ENCODE peak calls at places on chromosomes 16 and 17, in seven cellular contexts. One of them, this sample, is unnamed.

GRCh38 chr17:9199474-9200196 is 178.3 kb downstream of the NTN1 start:
- DNase-seq in cardiac muscle cell: no peak
- DNase-seq in HFF-Myc: no peak
- DNase-seq in AG10803: peak
- DNase-seq in uterus: no peak
- DNase-seq in osteocyte: no peak
- DNase-seq in fibroblast of lung: no peak
- DNase-seq in this sample: no peak

GRCh38 chr17:27612160-27612767 is 18.7 kb upstream of the LGALS9 start:
- DNase-seq in HFF-Myc: no peak
- DNase-seq in fibroblast of lung: no peak
- DNase-seq in cardiac muscle cell: no peak
- DNase-seq in uterus: no peak
- DNase-seq in osteocyte: no peak
- DNase-seq in AG10803: peak
- DNase-seq in this sample: no peak

GRCh38 chr17:61405047-61405685 is 5.5 kb downstream of the TBX2 start:
- DNase-seq in osteocyte: no peak
- DNase-seq in HFF-Myc: no peak
- DNase-seq in fibroblast of lung: peak
- DNase-seq in AG10803: no peak
- DNase-seq in uterus: peak
- DNase-seq in cardiac muscle cell: peak
- DNase-seq in this sample: peak

GRCh38 chr17:55267777-55268648 is 3.3 kb downstream of the HLF start:
- DNase-seq in cardiac muscle cell: no peak
- DNase-seq in osteocyte: no peak
- DNase-seq in AG10803: no peak
- DNase-seq in uterus: no peak
- DNase-seq in HFF-Myc: no peak
- DNase-seq in fibroblast of lung: no peak
- DNase-seq in this sample: no peak

GRCh38 chr16:12090162-12090552 is 113.6 kb downstream of the SNX29 start:
- DNase-seq in uterus: no peak
- DNase-seq in HFF-Myc: no peak
- DNase-seq in osteocyte: no peak
- DNase-seq in fibroblast of lung: no peak
- DNase-seq in AG10803: no peak
- DNase-seq in cardiac muscle cell: no peak
- DNase-seq in this sample: no peak

GRCh38 chr16:58196898-58197313 is 1.0 kb downstream of the CSNK2A2 start:
- DNase-seq in AG10803: peak
- DNase-seq in osteocyte: no peak
- DNase-seq in fibroblast of lung: peak
- DNase-seq in uterus: no peak
- DNase-seq in cardiac muscle cell: no peak
- DNase-seq in HFF-Myc: peak
- DNase-seq in this sample: no peak

GRCh38 chr17:27241346-27241946 is 52.5 kb upstream of the WSB1 start:
- DNase-seq in cardiac muscle cell: no peak
- DNase-seq in HFF-Myc: no peak
- DNase-seq in AG10803: peak
- DNase-seq in uterus: no peak
- DNase-seq in fibroblast of lung: no peak
- DNase-seq in osteocyte: no peak
- DNase-seq in this sample: no peak

GRCh38 chr17:57985675-57985974 is 2.4 kb downstream of the VEZF1 start:
- DNase-seq in HFF-Myc: no peak
- DNase-seq in cardiac muscle cell: no peak
- DNase-seq in AG10803: peak
- DNase-seq in fibroblast of lung: peak
- DNase-seq in uterus: no peak
- DNase-seq in osteocyte: no peak
- DNase-seq in this sample: no peak

GRCh38 chr17:59373879-59374495 is 42.5 kb downstream of the YPEL2 start:
- DNase-seq in osteocyte: no peak
- DNase-seq in HFF-Myc: no peak
- DNase-seq in cardiac muscle cell: no peak
- DNase-seq in fibroblast of lung: peak
- DNase-seq in AG10803: peak
- DNase-seq in uterus: peak
- DNase-seq in this sample: no peak

GRCh38 chr17:73834684-73835343 is 190.6 kb upstream of the SDK2 start:
- DNase-seq in AG10803: no peak
- DNase-seq in osteocyte: no peak
- DNase-seq in uterus: no peak
- DNase-seq in fibroblast of lung: no peak
- DNase-seq in cardiac muscle cell: no peak
- DNase-seq in HFF-Myc: no peak
- DNase-seq in this sample: no peak

GRCh38 chr17:79147791-79148506 is 73.3 kb downstream of the ENGASE start:
- DNase-seq in osteocyte: no peak
- DNase-seq in cardiac muscle cell: no peak
- DNase-seq in HFF-Myc: no peak
- DNase-seq in fibroblast of lung: no peak
- DNase-seq in uterus: no peak
- DNase-seq in AG10803: no peak
- DNase-seq in this sample: no peak

GRCh38 chr17:21291357-21291756 is 6.8 kb downstream of the MAP2K3 start:
- DNase-seq in fibroblast of lung: no peak
- DNase-seq in AG10803: no peak
- DNase-seq in cardiac muscle cell: no peak
- DNase-seq in osteocyte: no peak
- DNase-seq in uterus: no peak
- DNase-seq in HFF-Myc: no peak
- DNase-seq in this sample: no peak

GRCh38 chr17:29138184-29138955 is 41.8 kb downstream of the MYO18A start:
- DNase-seq in osteocyte: no peak
- DNase-seq in AG10803: no peak
- DNase-seq in cardiac muscle cell: no peak
- DNase-seq in fibroblast of lung: no peak
- DNase-seq in HFF-Myc: no peak
- DNase-seq in uterus: no peak
- DNase-seq in this sample: peak

GRCh38 chr17:2701161-2701995 is 10.2 kb downstream of the CLUH start:
- DNase-seq in AG10803: no peak
- DNase-seq in fibroblast of lung: no peak
- DNase-seq in uterus: peak
- DNase-seq in cardiac muscle cell: no peak
- DNase-seq in HFF-Myc: no peak
- DNase-seq in osteocyte: no peak
- DNase-seq in this sample: peak

GRCh38 chr17:69874220-69874670 is 200.8 kb upstream of the KCNJ16 start:
- DNase-seq in HFF-Myc: peak
- DNase-seq in cardiac muscle cell: no peak
- DNase-seq in osteocyte: no peak
- DNase-seq in fibroblast of lung: peak
- DNase-seq in uterus: no peak
- DNase-seq in AG10803: peak
- DNase-seq in this sample: no peak

GRCh38 chr16:51134876-51135275 is 16.2 kb downstream of the SALL1 start:
- DNase-seq in uterus: no peak
- DNase-seq in osteocyte: no peak
- DNase-seq in cardiac muscle cell: no peak
- DNase-seq in AG10803: no peak
- DNase-seq in fibroblast of lung: no peak
- DNase-seq in HFF-Myc: no peak
- DNase-seq in this sample: no peak

GRCh38 chr17:54177606-54178308 is 355.0 kb downstream of the KIF2B start:
- DNase-seq in uterus: no peak
- DNase-seq in AG10803: no peak
- DNase-seq in cardiac muscle cell: no peak
- DNase-seq in HFF-Myc: no peak
- DNase-seq in fibroblast of lung: no peak
- DNase-seq in osteocyte: no peak
- DNase-seq in this sample: no peak

GRCh38 chr16:63850979-63851378 is 1270.9 kb downstream of the CDH11 start:
- DNase-seq in HFF-Myc: no peak
- DNase-seq in cardiac muscle cell: no peak
- DNase-seq in fibroblast of lung: no peak
- DNase-seq in AG10803: no peak
- DNase-seq in osteocyte: no peak
- DNase-seq in uterus: no peak
- DNase-seq in this sample: no peak

GRCh38 chr16:60684002-60684401 is 1352.2 kb downstream of the CDH8 start:
- DNase-seq in AG10803: no peak
- DNase-seq in HFF-Myc: no peak
- DNase-seq in uterus: no peak
- DNase-seq in fibroblast of lung: no peak
- DNase-seq in osteocyte: no peak
- DNase-seq in cardiac muscle cell: no peak
- DNase-seq in this sample: no peak

GRCh38 chr16:60681014-60681413 is 1355.2 kb downstream of the CDH8 start:
- DNase-seq in AG10803: no peak
- DNase-seq in uterus: no peak
- DNase-seq in fibroblast of lung: no peak
- DNase-seq in HFF-Myc: no peak
- DNase-seq in osteocyte: no peak
- DNase-seq in cardiac muscle cell: no peak
- DNase-seq in this sample: no peak

GRCh38 chr16:60682219-60682618 is 1354.0 kb downstream of the CDH8 start:
- DNase-seq in HFF-Myc: no peak
- DNase-seq in uterus: no peak
- DNase-seq in AG10803: no peak
- DNase-seq in cardiac muscle cell: no peak
- DNase-seq in osteocyte: no peak
- DNase-seq in fibroblast of lung: no peak
- DNase-seq in this sample: no peak

GRCh38 chr16:60686824-60687223 is 1349.4 kb downstream of the CDH8 start:
- DNase-seq in HFF-Myc: no peak
- DNase-seq in osteocyte: no peak
- DNase-seq in AG10803: no peak
- DNase-seq in uterus: no peak
- DNase-seq in cardiac muscle cell: no peak
- DNase-seq in fibroblast of lung: no peak
- DNase-seq in this sample: no peak
- TF ChIP-seq CTCF in HFF-Myc: no peak
- TF ChIP-seq CTCF in osteocyte: no peak
- TF ChIP-seq CTCF in AG10803: no peak
- TF ChIP-seq CTCF in uterus: no peak
- TF ChIP-seq CTCF in cardiac muscle cell: no peak
- TF ChIP-seq CTCF in fibroblast of lung: no peak
- TF ChIP-seq CTCF in this sample: no peak

GRCh38 chr17:37488009-37488604 is 1.6 kb upstream of the DUSP14 start:
- DNase-seq in uterus: no peak
- DNase-seq in AG10803: peak
- DNase-seq in osteocyte: no peak
- DNase-seq in fibroblast of lung: peak
- DNase-seq in HFF-Myc: peak
- DNase-seq in cardiac muscle cell: peak
- DNase-seq in this sample: no peak

GRCh38 chr17:37490638-37491614 is 1.2 kb downstream of the DUSP14 start:
- DNase-seq in HFF-Myc: peak
- DNase-seq in uterus: peak
- DNase-seq in fibroblast of lung: peak
- DNase-seq in osteocyte: no peak
- DNase-seq in AG10803: peak
- DNase-seq in cardiac muscle cell: peak
- DNase-seq in this sample: no peak

GRCh38 chr17:37490022-37490587 is 414 bp downstream of the DUSP14 start:
- DNase-seq in osteocyte: peak
- DNase-seq in fibroblast of lung: peak
- DNase-seq in HFF-Myc: no peak
- DNase-seq in cardiac muscle cell: peak
- DNase-seq in uterus: peak
- DNase-seq in AG10803: peak
- DNase-seq in this sample: peak

GRCh38 chr17:37488607-37489196 is 989 bp upstream of the DUSP14 start:
- DNase-seq in uterus: peak
- DNase-seq in cardiac muscle cell: peak
- DNase-seq in osteocyte: no peak
- DNase-seq in HFF-Myc: no peak
- DNase-seq in fibroblast of lung: peak
- DNase-seq in AG10803: peak
- DNase-seq in this sample: peak

GRCh38 chr17:37489197-37490001 is at the start of gene DUSP14:
- DNase-seq in fibroblast of lung: peak
- DNase-seq in cardiac muscle cell: peak
- DNase-seq in osteocyte: peak
- DNase-seq in uterus: peak
- DNase-seq in AG10803: peak
- DNase-seq in HFF-Myc: no peak
- DNase-seq in this sample: peak
- TF ChIP-seq CTCF in fibroblast of lung: no peak
- TF ChIP-seq CTCF in cardiac muscle cell: no peak
- TF ChIP-seq CTCF in osteocyte: no peak
- TF ChIP-seq CTCF in uterus: no peak
- TF ChIP-seq CTCF in AG10803: no peak
- TF ChIP-seq CTCF in HFF-Myc: no peak
- TF ChIP-seq CTCF in this sample: no peak

GRCh38 chr16:70642633-70643032 is 3.7 kb upstream of the IL34 start:
- DNase-seq in AG10803: no peak
- DNase-seq in cardiac muscle cell: no peak
- DNase-seq in HFF-Myc: no peak
- DNase-seq in uterus: no peak
- DNase-seq in fibroblast of lung: no peak
- DNase-seq in osteocyte: no peak
- DNase-seq in this sample: no peak

GRCh38 chr16:70635356-70636016 is 10.9 kb upstream of the IL34 start:
- DNase-seq in fibroblast of lung: peak
- DNase-seq in uterus: no peak
- DNase-seq in cardiac muscle cell: no peak
- DNase-seq in AG10803: peak
- DNase-seq in osteocyte: no peak
- DNase-seq in HFF-Myc: no peak
- DNase-seq in this sample: no peak

GRCh38 chr16:70634861-70635260 is 11.5 kb upstream of the IL34 start:
- DNase-seq in osteocyte: no peak
- DNase-seq in HFF-Myc: no peak
- DNase-seq in cardiac muscle cell: no peak
- DNase-seq in fibroblast of lung: peak
- DNase-seq in uterus: no peak
- DNase-seq in AG10803: no peak
- DNase-seq in this sample: no peak

GRCh38 chr16:70644763-70645597 is 1.4 kb upstream of the IL34 start:
- DNase-seq in AG10803: no peak
- DNase-seq in osteocyte: no peak
- DNase-seq in fibroblast of lung: no peak
- DNase-seq in HFF-Myc: no peak
- DNase-seq in cardiac muscle cell: no peak
- DNase-seq in uterus: no peak
- DNase-seq in this sample: no peak

GRCh38 chr16:70638814-70639792 is 7.3 kb upstream of the IL34 start:
- DNase-seq in cardiac muscle cell: no peak
- DNase-seq in osteocyte: no peak
- DNase-seq in uterus: peak
- DNase-seq in HFF-Myc: no peak
- DNase-seq in fibroblast of lung: peak
- DNase-seq in AG10803: peak
- DNase-seq in this sample: no peak
- TF ChIP-seq CTCF in cardiac muscle cell: no peak
- TF ChIP-seq CTCF in osteocyte: no peak
- TF ChIP-seq CTCF in uterus: no peak
- TF ChIP-seq CTCF in HFF-Myc: no peak
- TF ChIP-seq CTCF in fibroblast of lung: peak
- TF ChIP-seq CTCF in AG10803: no peak
- TF ChIP-seq CTCF in this sample: no peak

GRCh38 chr16:88428616-88429386 is 24.3 kb upstream of the ZFPM1 start:
- DNase-seq in AG10803: no peak
- DNase-seq in cardiac muscle cell: no peak
- DNase-seq in uterus: no peak
- DNase-seq in HFF-Myc: no peak
- DNase-seq in osteocyte: no peak
- DNase-seq in fibroblast of lung: no peak
- DNase-seq in this sample: no peak
- TF ChIP-seq CTCF in AG10803: no peak
- TF ChIP-seq CTCF in cardiac muscle cell: no peak
- TF ChIP-seq CTCF in uterus: no peak
- TF ChIP-seq CTCF in HFF-Myc: no peak
- TF ChIP-seq CTCF in osteocyte: peak
- TF ChIP-seq CTCF in fibroblast of lung: no peak
- TF ChIP-seq CTCF in this sample: peak